ENCODE peak calls at places on chromosomes 7 and 10, in eight cellular contexts. J is pancreas, P is ovary, I is neural crest cell, N is neural progenitor cell, T is heart left ventricle, D is suprapubic skin, Z is epithelial cell of esophagus. U is an unnamed sample.

GRCh38 chr7:116327751-116328150 is 117.4 kb downstream of the TES start:
- DNase-seq in Z (no peak), T (no peak), I (no peak), N (no peak), D (no peak), P (no peak), J (no peak), U (no peak)

GRCh38 chr10:110500515-110500905 is 2.8 kb downstream of the DUSP5 start:
- DNase-seq in J (no peak), I (no peak), D (no peak), T (peak), Z (peak), N (no peak), P (no peak), U (no peak)

GRCh38 chr10:104479906-104480579 is 126.4 kb downstream of the CFAP58 start:
- DNase-seq in N (no peak), T (no peak), P (no peak), Z (no peak), D (no peak), J (no peak), I (no peak), U (no peak)

GRCh38 chr7:134885967-134886352 is 100.3 kb upstream of the AGBL3 start:
- DNase-seq in J (no peak), N (no peak), T (no peak), I (no peak), D (no peak), Z (peak), P (no peak), U (no peak)

GRCh38 chr7:137169282-137169698 is 174.2 kb downstream of the PTN start:
- DNase-seq in Z (peak), D (no peak), J (peak), P (peak), T (peak), I (peak), N (peak), U (peak)

GRCh38 chr10:89213191-89213808 is 6.2 kb upstream of the CH25H start:
- DNase-seq in D (no peak), T (no peak), Z (peak), P (no peak), N (peak), J (no peak), I (no peak), U (no peak)

GRCh38 chr7:105776068-105776790 is 100.2 kb downstream of the ATXN7L1 start:
- DNase-seq in J (peak), Z (peak), D (no peak), N (peak), T (peak), I (peak), P (peak), U (no peak)

GRCh38 chr7:113710310-113711106 is 208.3 kb downstream of the PPP1R3A start:
- DNase-seq in N (peak), J (peak), P (no peak), Z (peak), D (no peak), T (peak), I (peak), U (peak)

GRCh38 chr10:43355749-43356371 is 15.6 kb upstream of the FXYD4 start:
- DNase-seq in I (no peak), T (no peak), N (no peak), Z (peak), D (no peak), P (no peak), J (no peak), U (no peak)

GRCh38 chr7:122006687-122007086 is 133.7 kb downstream of the PTPRZ1 start:
- DNase-seq in I (no peak), P (no peak), T (no peak), J (no peak), N (peak), Z (peak), D (no peak), U (no peak)

GRCh38 chr10:127243490-127244272 is 47.3 kb upstream of the INSYN2A start:
- DNase-seq in J (no peak), D (no peak), P (peak), Z (peak), I (peak), N (peak), T (peak), U (peak)

GRCh38 chr7:22202141-22202540 is 154.8 kb downstream of the RAPGEF5 start:
- DNase-seq in I (no peak), J (no peak), N (no peak), P (no peak), Z (no peak), T (peak), D (no peak), U (no peak)

GRCh38 chr7:112134039-112134438 is 72.2 kb downstream of the DOCK4 start:
- DNase-seq in D (no peak), I (no peak), J (no peak), Z (no peak), P (no peak), N (no peak), T (no peak), U (no peak)

GRCh38 chr10:86708068-86708782 is 39.9 kb downstream of the LDB3 start:
- DNase-seq in P (no peak), D (no peak), T (no peak), Z (no peak), J (no peak), N (no peak), I (no peak), U (no peak)

GRCh38 chr7:71594746-71595145 is 462.8 kb downstream of the GALNT17 start:
- DNase-seq in P (no peak), J (no peak), I (no peak), N (no peak), Z (no peak), T (no peak), D (no peak), U (no peak)

GRCh38 chr7:93249749-93250148 is 17.6 kb downstream of the VPS50 start:
- DNase-seq in T (no peak), Z (peak), N (peak), J (no peak), D (no peak), I (no peak), P (no peak), U (peak)

GRCh38 chr10:70684374-70684773 is 12.1 kb downstream of the ADAMTS14 start:
- DNase-seq in J (no peak), T (no peak), D (no peak), N (no peak), Z (no peak), I (no peak), P (no peak), U (no peak)

GRCh38 chr10:44990965-44991364 is 9.8 kb upstream of the ZNF22 start:
- DNase-seq in I (no peak), Z (no peak), J (no peak), N (no peak), T (peak), P (no peak), D (peak), U (no peak)

GRCh38 chr10:11629731-11630130 is 18.3 kb upstream of the USP6NL start:
- DNase-seq in T (no peak), J (no peak), D (no peak), P (no peak), I (no peak), Z (no peak), N (no peak), U (no peak)

GRCh38 chr7:150444141-150444540 is 6.3 kb upstream of the GIMAP8 start:
- DNase-seq in J (no peak), D (no peak), Z (no peak), N (no peak), P (no peak), T (no peak), I (no peak), U (no peak)

GRCh38 chr7:136183981-136184380 is 206.8 kb upstream of the MTPN start:
- DNase-seq in N (peak), P (no peak), J (no peak), Z (no peak), I (no peak), T (no peak), D (no peak), U (peak)

GRCh38 chr7:40923631-40924030 is 779.3 kb downstream of the INHBA start:
- DNase-seq in P (no peak), T (no peak), Z (no peak), D (no peak), J (no peak), N (no peak), I (no peak), U (no peak)

GRCh38 chr10:133130602-133131001 is 29.4 kb upstream of the KNDC1 start:
- DNase-seq in T (no peak), P (no peak), J (no peak), N (no peak), D (no peak), I (no peak), Z (no peak), U (no peak)

GRCh38 chr7:21314954-21315353 is 112.9 kb upstream of the SP4 start:
- DNase-seq in Z (peak), J (no peak), T (no peak), P (no peak), I (no peak), N (no peak), D (no peak), U (no peak)

GRCh38 chr7:150358433-150358832 is 10.2 kb upstream of the REPIN1 start:
- DNase-seq in N (no peak), J (no peak), Z (no peak), D (no peak), T (no peak), P (no peak), I (no peak), U (no peak)

DNA sequence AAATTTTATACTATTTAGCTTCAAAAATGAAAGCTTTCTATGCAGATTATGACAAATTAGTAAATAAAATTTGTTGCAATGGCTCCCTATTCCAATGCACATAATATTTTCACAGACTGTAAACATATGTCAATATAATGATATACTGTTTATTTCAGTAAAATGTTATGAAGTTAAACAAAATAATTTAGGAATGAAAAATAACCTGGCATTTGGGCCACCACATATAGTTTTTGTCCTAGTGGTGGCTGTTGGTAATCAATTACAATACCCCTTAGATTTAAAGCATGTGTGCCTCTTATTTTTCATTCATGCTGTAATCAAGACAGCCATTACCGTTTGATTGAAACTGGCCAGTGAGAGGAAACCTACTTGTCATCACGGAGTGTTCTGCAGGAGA is 928.5 kb upstream of the KCND2 start:
- DNase-seq in Z (no peak), P (no peak), D (no peak), J (no peak), N (no peak), I (no peak), T (no peak), U (no peak)
- TF ChIP-seq CTCF in Z (no peak), P (no peak), D (no peak), J (no peak), N (peak), I (no peak), T (no peak), U (peak)

DNA sequence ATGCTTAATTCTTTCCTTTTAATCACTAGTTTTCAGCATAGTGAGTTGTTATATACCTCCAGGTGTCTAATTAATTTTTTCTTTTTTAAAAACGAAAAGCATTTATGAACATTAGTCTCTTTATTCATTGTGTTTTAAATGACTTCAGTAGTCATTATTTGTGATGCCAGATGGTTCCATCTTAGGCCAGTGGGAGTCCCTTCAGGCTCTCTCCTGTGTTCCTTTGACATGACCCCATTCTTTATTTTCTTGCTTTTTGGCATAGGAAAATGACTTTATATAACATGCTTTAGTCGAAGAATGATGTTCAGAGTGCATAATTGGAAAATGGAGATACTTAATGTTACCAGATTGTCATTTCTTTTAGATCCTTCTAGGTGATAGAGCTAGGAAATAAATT is 24.4 kb downstream of the MKLN1 start:
- DNase-seq in J (no peak), P (no peak), Z (no peak), I (no peak), T (no peak), D (no peak), N (no peak), U (no peak)
- TF ChIP-seq CTCF in J (no peak), P (no peak), Z (no peak), I (no peak), T (no peak), D (no peak), N (no peak), U (no peak)

GRCh38 chr10:17412323-17412722 is 42.1 kb downstream of the ST8SIA6 start:
- DNase-seq in D (no peak), Z (peak), N (peak), J (no peak), I (no peak), P (no peak), T (no peak), U (peak)
- TF ChIP-seq CTCF in D (no peak), Z (peak), N (peak), J (no peak), I (no peak), P (no peak), T (no peak), U (no peak)

GRCh38 chr10:90785782-90786181 is 72.1 kb downstream of the HTR7 start:
- DNase-seq in D (no peak), J (no peak), T (no peak), N (no peak), P (no peak), I (no peak), Z (no peak), U (no peak)

GRCh38 chr10:90788987-90789386 is 68.9 kb downstream of the HTR7 start:
- DNase-seq in Z (no peak), J (no peak), N (no peak), P (no peak), I (no peak), D (no peak), T (no peak), U (no peak)

GRCh38 chr10:90787376-90787775 is 70.5 kb downstream of the HTR7 start:
- DNase-seq in Z (no peak), T (no peak), N (no peak), J (no peak), I (no peak), D (no peak), P (no peak), U (no peak)

DNA sequence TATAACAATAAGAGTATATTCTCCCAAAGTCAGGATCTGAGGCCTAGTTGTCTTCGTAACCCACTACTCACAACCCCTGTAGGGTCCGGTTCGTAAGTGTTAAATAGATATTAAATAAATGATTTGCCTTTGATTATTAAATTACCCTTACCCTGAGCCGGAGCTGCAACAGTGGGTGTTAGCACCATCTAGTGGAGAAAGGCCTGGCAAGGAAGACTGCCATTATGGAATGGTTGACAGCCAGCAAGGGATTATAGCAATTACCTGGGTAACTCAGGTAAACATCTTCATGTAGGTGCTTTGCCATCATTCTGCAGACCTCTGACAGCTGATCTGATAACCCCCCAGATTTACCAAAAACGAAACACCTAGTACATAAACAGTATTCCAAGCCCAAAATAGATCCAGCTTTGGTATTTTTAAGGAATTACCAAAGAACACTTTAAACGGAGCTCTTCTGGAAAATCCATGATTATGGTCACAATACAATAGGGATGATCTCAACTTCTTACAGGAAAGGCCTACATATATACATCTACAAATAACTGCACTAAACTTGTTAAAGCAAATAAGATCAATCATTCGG is 69.8 kb downstream of the HTR7 start:
- DNase-seq in J (no peak), I (peak), D (no peak), T (no peak), Z (peak), P (no peak), N (peak), U (peak)
- TF ChIP-seq CTCF in J (peak), I (peak), D (peak), T (peak), Z (peak), P (no peak), N (peak), U (peak)

GRCh38 chr10:92009445-92009844 is 85.9 kb downstream of the BTAF1 start:
- DNase-seq in J (no peak), Z (no peak), T (no peak), I (no peak), P (no peak), D (no peak), N (no peak), U (no peak)
- TF ChIP-seq CTCF in J (no peak), Z (no peak), T (no peak), I (no peak), P (no peak), D (no peak), N (no peak), U (no peak)

DNA sequence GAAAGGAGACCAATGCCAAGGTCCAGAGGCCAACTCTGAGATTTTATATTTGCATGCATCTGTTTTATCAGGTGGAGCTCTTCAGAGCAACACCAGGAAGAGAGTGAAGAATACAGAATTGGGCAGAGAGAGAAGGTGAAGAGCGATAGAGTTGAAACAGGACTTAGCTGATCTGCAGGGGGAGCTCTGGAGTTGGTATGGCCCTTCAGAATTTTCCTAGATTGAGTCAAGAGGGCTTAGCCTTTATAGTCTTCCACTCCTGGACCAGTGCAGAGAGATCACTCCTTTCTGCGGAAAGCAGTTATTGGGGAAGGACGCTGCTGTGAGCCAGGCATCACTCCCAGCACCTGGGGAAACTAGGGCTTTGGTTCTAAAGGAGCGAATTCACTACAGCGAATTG is 105.0 kb upstream of the DGKB start:
- DNase-seq in N (peak), I (no peak), D (no peak), Z (peak), T (no peak), P (no peak), J (no peak), U (peak)
- TF ChIP-seq CTCF in N (peak), I (no peak), D (no peak), Z (peak), T (no peak), P (no peak), J (no peak), U (no peak)

DNA sequence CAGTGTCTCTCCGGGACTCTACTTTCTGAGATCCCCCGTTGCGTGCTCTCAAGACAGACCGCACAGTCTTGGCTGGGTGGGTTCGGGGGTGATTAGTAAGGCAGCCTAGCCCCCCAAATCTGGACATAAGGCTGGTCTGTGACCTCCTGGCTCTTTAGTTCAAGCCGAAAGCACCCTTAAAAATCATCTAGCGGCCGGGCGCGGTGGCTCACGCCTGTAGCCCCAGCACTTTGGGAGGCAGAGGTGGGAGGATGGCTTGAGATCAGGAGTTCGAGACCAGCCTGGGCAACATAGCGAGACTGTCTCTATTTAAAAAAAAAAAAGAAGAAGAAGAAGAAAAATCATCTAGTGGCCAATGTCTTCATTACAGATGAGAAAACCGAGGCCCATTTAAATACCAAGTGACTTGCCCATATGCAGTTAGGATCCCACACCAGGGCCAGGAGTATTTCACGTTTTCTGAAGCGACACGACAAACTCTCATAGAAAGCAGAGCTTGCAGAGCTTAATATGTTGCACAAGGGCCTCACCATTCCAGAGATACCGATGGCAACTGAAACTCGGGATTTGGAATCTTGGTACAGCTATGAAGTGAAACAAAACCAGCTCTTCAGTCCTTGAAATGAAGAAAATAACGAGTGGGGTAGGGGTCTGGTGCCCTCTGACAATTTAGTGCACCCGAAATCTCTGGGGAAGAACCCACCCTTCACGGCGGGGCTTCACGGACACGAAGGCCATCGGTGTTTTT is 696 bp upstream of the HILPDA start:
- DNase-seq in D (no peak), Z (no peak), J (no peak), P (no peak), T (no peak), N (peak), I (no peak), U (no peak)
- TF ChIP-seq CTCF in D (no peak), Z (no peak), J (no peak), P (peak), T (peak), N (peak), I (peak), U (no peak)

GRCh38 chr7:80681272-80681885 is 42.9 kb downstream of the CD36 start:
- DNase-seq in P (no peak), J (no peak), T (no peak), N (no peak), I (no peak), Z (peak), D (no peak), U (peak)
- TF ChIP-seq CTCF in P (no peak), J (no peak), T (peak), N (peak), I (peak), Z (peak), D (peak), U (no peak)

GRCh38 chr10:118342638-118343020 is 505 bp upstream of the FAM204A start:
- DNase-seq in T (no peak), D (no peak), J (no peak), I (no peak), N (no peak), P (no peak), Z (peak), U (no peak)
- TF ChIP-seq CTCF in T (no peak), D (no peak), J (no peak), I (no peak), N (no peak), P (no peak), Z (no peak), U (no peak)

GRCh38 chr10:56469482-56469881 is 108.4 kb upstream of the ZWINT start:
- DNase-seq in P (no peak), Z (no peak), N (no peak), D (no peak), I (no peak), T (no peak), J (no peak), U (no peak)
- TF ChIP-seq CTCF in P (no peak), Z (no peak), N (peak), D (no peak), I (no peak), T (no peak), J (no peak), U (no peak)

U was measured in endothelial cell.